ENCODE peak calls at places on chromosome 11, in seven cellular contexts. M is cardiac muscle cell, R is iPS-NIHi11, Q is thoracic aorta, V is lower leg skin, E is iris pigment epithelial cell, L is fibroblast of pulmonary artery. S is an unnamed sample.
A peak's percentile ranks its signal among the peaks of the same experiment; 100 is the strongest.

GRCh38 chr11:20051783-20052399 is 108.4 kb downstream of the DBX1 start:
- DNase-seq in E (no peak), R (no peak), L (no peak), V (no peak), Q (no peak), M (no peak), S (no peak)

GRCh38 chr11:10925149-10925926 is 67.5 kb upstream of the ZBED5 start:
- DNase-seq in V (peak; percentile 13), R (no peak), M (no peak), Q (no peak), L (no peak), E (no peak), S (no peak)

GRCh38 chr11:12064136-12064953 is 46.0 kb upstream of the MICAL2 start:
- DNase-seq in Q (no peak), R (no peak), E (no peak), L (no peak), V (no peak), M (no peak), S (no peak)

GRCh38 chr11:14336507-14337503 is 22.2 kb downstream of the RRAS2 start:
- DNase-seq in Q (no peak), M (no peak), R (no peak), V (no peak), L (peak; percentile 76), E (peak; percentile 99), S (peak; percentile 72)

GRCh38 chr11:17571431-17572358 is 24.6 kb downstream of the OTOG start:
- DNase-seq in L (no peak), R (no peak), V (no peak), E (no peak), Q (no peak), M (no peak), S (no peak)

GRCh38 chr11:114348200-114349191 is 51.8 kb downstream of the C11orf71 start:
- DNase-seq in L (peak; percentile 87), E (peak; percentile 77), V (peak; percentile 65), Q (no peak), M (peak; percentile 76), R (peak; percentile 26), S (peak; percentile 89)

GRCh38 chr11:70068345-70068744 is 9.8 kb upstream of the ANO1 start:
- DNase-seq in L (no peak), Q (no peak), M (no peak), R (no peak), E (no peak), V (no peak), S (no peak)

GRCh38 chr11:111512296-111513239 is at the start of gene BTG4:
- DNase-seq in V (no peak), R (peak; percentile 58), E (peak; percentile 27), M (peak; percentile 34), Q (no peak), L (no peak), S (no peak)

GRCh38 chr11:47714554-47715081 is 551 bp downstream of the AGBL2 start:
- DNase-seq in E (peak; percentile 7), L (peak; percentile 25), V (peak; percentile 18), R (no peak), M (peak; percentile 4), Q (no peak), S (peak; percentile 22)

GRCh38 chr11:131692151-131692550 is 321.7 kb downstream of the NTM start:
- DNase-seq in E (no peak), V (no peak), Q (no peak), R (no peak), L (no peak), M (no peak), S (no peak)

GRCh38 chr11:124896071-124896750 is 1.5 kb downstream of the ROBO4 start:
- DNase-seq in V (no peak), L (no peak), E (no peak), Q (no peak), R (no peak), M (no peak), S (no peak)

GRCh38 chr11:112542479-112542878 is 281.8 kb upstream of the PLET1 start:
- DNase-seq in R (no peak), Q (no peak), M (no peak), E (no peak), L (no peak), V (no peak), S (no peak)

GRCh38 chr11:73991471-73992006 is 8.9 kb upstream of the UCP2 start:
- DNase-seq in V (no peak), M (no peak), R (no peak), Q (no peak), L (no peak), E (no peak), S (no peak)

GRCh38 chr11:10856689-10857603 is 907 bp downstream of the ZBED5 start:
- DNase-seq in E (peak; percentile 29), Q (no peak), M (peak; percentile 47), V (peak; percentile 45), R (peak; percentile 37), L (peak; percentile 37), S (peak; percentile 55)

GRCh38 chr11:95469268-95469667 is 238.3 kb upstream of the SESN3 start:
- DNase-seq in R (no peak), L (no peak), E (no peak), M (no peak), V (no peak), Q (no peak), S (no peak)

GRCh38 chr11:28999620-29000019 is 891.4 kb downstream of the METTL15 start:
- DNase-seq in M (no peak), E (no peak), Q (no peak), V (no peak), R (no peak), L (no peak), S (no peak)

GRCh38 chr11:82547163-82547560 is 186.5 kb downstream of the FAM181B start:
- DNase-seq in E (no peak), M (no peak), V (no peak), L (no peak), Q (no peak), R (no peak), S (no peak)

GRCh38 chr11:116519499-116519898 is 253.3 kb downstream of the BUD13 start:
- DNase-seq in V (no peak), M (no peak), R (no peak), E (no peak), Q (no peak), L (no peak), S (no peak)

GRCh38 chr11:29336727-29337212 is 680.1 kb downstream of the KCNA4 start:
- DNase-seq in V (no peak), L (peak; percentile 62), E (peak; percentile 92), R (no peak), M (no peak), Q (no peak), S (peak; percentile 89)

GRCh38 chr11:117143390-117143789 is 697 bp upstream of the PAFAH1B2 start:
- DNase-seq in M (peak; percentile 45), V (peak; percentile 32), E (peak; percentile 73), R (peak; percentile 49), Q (no peak), L (peak; percentile 58), S (peak; percentile 58)

GRCh38 chr11:64156235-64157011 is 9.5 kb downstream of the MACROD1 start:
- DNase-seq in Q (no peak), V (no peak), R (no peak), M (no peak), L (no peak), E (no peak), S (no peak)

GRCh38 chr11:62539238-62539925 is 7.2 kb downstream of the AHNAK start:
- DNase-seq in R (peak; percentile 61), Q (no peak), M (no peak), L (peak; percentile 90), E (peak; percentile 85), V (no peak), S (peak; percentile 94)

GRCh38 chr11:116931206-116931953 is 94.0 kb upstream of the APOA1 start:
- DNase-seq in L (peak; percentile 55), Q (no peak), E (no peak), M (no peak), R (no peak), V (no peak), S (peak; percentile 40)

GRCh38 chr11:112315861-112316739 is 55.4 kb upstream of the PLET1 start:
- DNase-seq in R (no peak), M (no peak), L (no peak), V (no peak), Q (no peak), E (no peak), S (peak; percentile 15)

GRCh38 chr11:35623708-35624168 is 5.5 kb downstream of the FJX1 start:
- DNase-seq in Q (no peak), V (no peak), R (no peak), E (peak; percentile 92), L (peak; percentile 75), M (peak; percentile 36), S (peak; percentile 50)

GRCh38 chr11:122584670-122585069 is 70.9 kb upstream of the UBASH3B start:
- DNase-seq in E (no peak), Q (no peak), M (no peak), R (no peak), L (no peak), V (no peak), S (no peak)

GRCh38 chr11:126637800-126638175 is 282.3 kb downstream of the ST3GAL4 start:
- DNase-seq in M (no peak), E (peak; percentile 37), R (no peak), V (no peak), Q (no peak), L (peak; percentile 68), S (peak; percentile 89)

GRCh38 chr11:120651836-120652235 is 140.3 kb downstream of the GRIK4 start:
- DNase-seq in R (no peak), L (no peak), V (no peak), Q (no peak), E (no peak), M (no peak), S (no peak)

GRCh38 chr11:57432714-57433163 is 5.8 kb upstream of the SLC43A3 start:
- DNase-seq in E (peak; percentile 93), L (peak; percentile 86), R (no peak), V (peak; percentile 36), Q (no peak), M (no peak), S (peak; percentile 71)

GRCh38 chr11:46617451-46618314 is at the start of gene ATG13:
- DNase-seq in Q (peak; percentile 34), L (peak; percentile 77), V (peak; percentile 75), M (peak; percentile 80), E (peak; percentile 82), R (peak; percentile 82), S (peak; percentile 89)

GRCh38 chr11:109729761-109730160 is 307.8 kb downstream of the C11orf87 start:
- DNase-seq in E (no peak), V (no peak), Q (no peak), R (no peak), M (no peak), L (no peak), S (no peak)

GRCh38 chr11:1410366-1411291 is 20.9 kb downstream of the BRSK2 start:
- DNase-seq in R (no peak), L (no peak), E (no peak), Q (no peak), V (no peak), M (no peak), S (no peak)

GRCh38 chr11:26974068-26974790 is 19.7 kb upstream of the FIBIN start:
- DNase-seq in M (no peak), Q (no peak), L (no peak), V (no peak), R (no peak), E (peak; percentile 89), S (peak; percentile 72)

GRCh38 chr11:107988397-107989158 is 20.1 kb upstream of the CUL5 start:
- DNase-seq in E (no peak), Q (no peak), M (no peak), V (no peak), R (no peak), L (no peak), S (no peak)

GRCh38 chr11:57203359-57203758 is 21.6 kb downstream of the LRRC55 start:
- DNase-seq in M (no peak), R (no peak), E (no peak), L (peak; percentile 38), V (no peak), Q (no peak), S (peak; percentile 71)

GRCh38 chr11:20474176-20474950 is 86.8 kb downstream of the PRMT3 start:
- DNase-seq in M (peak; percentile 20), R (no peak), E (peak; percentile 2), L (no peak), Q (no peak), V (peak; percentile 17), S (no peak)

GRCh38 chr11:95556342-95557151 is 233.0 kb downstream of the FAM76B start:
- DNase-seq in E (peak; percentile 23), R (peak; percentile 17), V (no peak), M (no peak), L (peak; percentile 43), Q (no peak), S (peak; percentile 82)

GRCh38 chr11:73152861-73153483 is 10.9 kb upstream of the FCHSD2 start:
- DNase-seq in E (no peak), M (peak; percentile 59), L (no peak), Q (no peak), V (no peak), R (peak; percentile 66), S (no peak)

S was measured in fibroblast of the aortic adventitia.